ENCODE peak calls at places on chromosomes 12 and 14, in five cellular contexts. One of them, this sample, is unnamed.

GRCh38 chr12:10802587-10802986 is at the start of gene TAS2R7:
- DNase-seq in GM12878: no peak
- DNase-seq in hepatocyte: no peak
- DNase-seq in uterus: no peak
- DNase-seq in cardiac muscle cell: no peak
- DNase-seq in this sample: no peak

GRCh38 chr14:88323520-88324199 is 591 bp upstream of the KCNK10 start:
- DNase-seq in uterus: no peak
- DNase-seq in hepatocyte: peak; percentile 51
- DNase-seq in GM12878: no peak
- DNase-seq in cardiac muscle cell: peak; percentile 65
- DNase-seq in this sample: peak; percentile 83

GRCh38 chr12:66898700-66899469 is 220.0 kb upstream of the GRIP1 start:
- DNase-seq in cardiac muscle cell: no peak
- DNase-seq in GM12878: no peak
- DNase-seq in hepatocyte: no peak
- DNase-seq in uterus: no peak
- DNase-seq in this sample: no peak

GRCh38 chr12:10212623-10213131 is at the start of gene GABARAPL1:
- DNase-seq in hepatocyte: peak; percentile 92
- DNase-seq in uterus: peak; percentile 89
- DNase-seq in GM12878: no peak
- DNase-seq in cardiac muscle cell: peak; percentile 78
- DNase-seq in this sample: peak; percentile 57

GRCh38 chr12:107283652-107284051 is 190.3 kb upstream of the CRY1 start:
- DNase-seq in GM12878: no peak
- DNase-seq in uterus: no peak
- DNase-seq in hepatocyte: no peak
- DNase-seq in cardiac muscle cell: no peak
- DNase-seq in this sample: no peak

GRCh38 chr14:54659365-54659764 is 92.4 kb downstream of the SAMD4A start:
- DNase-seq in GM12878: no peak
- DNase-seq in hepatocyte: no peak
- DNase-seq in uterus: no peak
- DNase-seq in cardiac muscle cell: no peak
- DNase-seq in this sample: no peak

GRCh38 chr12:93894391-93895095 is 217.4 kb downstream of the CRADD start:
- DNase-seq in GM12878: no peak
- DNase-seq in cardiac muscle cell: peak; percentile 69
- DNase-seq in hepatocyte: peak; percentile 48
- DNase-seq in uterus: peak; percentile 77
- DNase-seq in this sample: no peak

GRCh38 chr12:1662761-1663439 is 28.0 kb upstream of the ADIPOR2 start:
- DNase-seq in GM12878: no peak
- DNase-seq in cardiac muscle cell: peak; percentile 65
- DNase-seq in uterus: peak; percentile 27
- DNase-seq in hepatocyte: peak; percentile 88
- DNase-seq in this sample: peak; percentile 40

GRCh38 chr14:79730911-79731310 is 480.4 kb downstream of the DIO2 start:
- DNase-seq in uterus: no peak
- DNase-seq in GM12878: no peak
- DNase-seq in hepatocyte: no peak
- DNase-seq in cardiac muscle cell: no peak
- DNase-seq in this sample: no peak

GRCh38 chr14:69850086-69850735 is 29.0 kb upstream of the SMOC1 start:
- DNase-seq in uterus: no peak
- DNase-seq in GM12878: no peak
- DNase-seq in hepatocyte: peak; percentile 54
- DNase-seq in cardiac muscle cell: no peak
- DNase-seq in this sample: no peak

DNA sequence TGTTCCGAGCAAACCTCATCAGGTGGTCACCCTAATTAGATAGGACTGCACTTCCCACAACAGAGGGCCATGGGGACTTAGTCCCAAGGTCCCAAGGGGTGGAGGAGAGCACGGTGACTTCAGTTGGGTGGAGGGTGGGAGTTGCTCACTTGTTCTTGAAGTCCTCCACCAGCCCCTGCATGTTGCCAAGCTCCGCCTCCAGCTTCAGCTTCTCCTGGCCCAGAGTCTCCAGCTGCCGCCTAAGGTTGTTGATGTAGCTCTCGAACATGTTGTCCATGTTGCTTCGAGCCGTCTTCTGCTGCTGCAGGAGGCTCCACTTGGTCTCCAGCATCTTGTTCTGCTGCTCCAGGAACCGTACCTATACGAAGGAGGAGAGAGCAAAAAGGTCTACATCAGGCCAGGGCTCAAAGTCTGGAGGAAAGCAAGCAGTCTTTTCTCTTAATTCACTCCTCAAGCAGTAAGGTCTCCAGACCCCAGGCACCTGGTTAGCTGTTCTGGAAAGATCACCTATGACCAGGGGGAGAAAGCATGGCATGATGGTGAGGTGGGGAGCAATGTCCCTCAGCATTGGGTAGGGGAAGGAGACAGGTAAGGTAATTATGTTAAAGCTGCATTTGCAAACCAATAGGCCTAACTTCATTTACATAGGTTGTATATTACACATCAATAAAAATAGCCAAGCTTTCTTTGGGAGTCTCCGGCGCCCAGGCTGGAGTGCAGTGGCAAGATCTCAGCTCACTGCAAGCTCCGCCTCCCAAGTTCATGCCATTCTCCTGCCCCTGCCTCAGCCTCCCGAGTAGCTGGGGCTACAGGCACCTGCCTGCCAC is 2.9 kb downstream of the KRT8 start:
- DNase-seq in uterus: no peak
- DNase-seq in GM12878: no peak
- DNase-seq in hepatocyte: no peak
- DNase-seq in cardiac muscle cell: no peak
- DNase-seq in this sample: no peak
- H3K4me3 ChIP-seq in uterus: no peak overlapping the region
- H3K4me3 ChIP-seq in GM12878: no peak overlapping the region
- H3K4me3 ChIP-seq in hepatocyte: peak overlapping the region; percentile 21
- H3K4me3 ChIP-seq in cardiac muscle cell: no peak overlapping the region
- H3K4me3 ChIP-seq in this sample: no peak overlapping the region

DNA sequence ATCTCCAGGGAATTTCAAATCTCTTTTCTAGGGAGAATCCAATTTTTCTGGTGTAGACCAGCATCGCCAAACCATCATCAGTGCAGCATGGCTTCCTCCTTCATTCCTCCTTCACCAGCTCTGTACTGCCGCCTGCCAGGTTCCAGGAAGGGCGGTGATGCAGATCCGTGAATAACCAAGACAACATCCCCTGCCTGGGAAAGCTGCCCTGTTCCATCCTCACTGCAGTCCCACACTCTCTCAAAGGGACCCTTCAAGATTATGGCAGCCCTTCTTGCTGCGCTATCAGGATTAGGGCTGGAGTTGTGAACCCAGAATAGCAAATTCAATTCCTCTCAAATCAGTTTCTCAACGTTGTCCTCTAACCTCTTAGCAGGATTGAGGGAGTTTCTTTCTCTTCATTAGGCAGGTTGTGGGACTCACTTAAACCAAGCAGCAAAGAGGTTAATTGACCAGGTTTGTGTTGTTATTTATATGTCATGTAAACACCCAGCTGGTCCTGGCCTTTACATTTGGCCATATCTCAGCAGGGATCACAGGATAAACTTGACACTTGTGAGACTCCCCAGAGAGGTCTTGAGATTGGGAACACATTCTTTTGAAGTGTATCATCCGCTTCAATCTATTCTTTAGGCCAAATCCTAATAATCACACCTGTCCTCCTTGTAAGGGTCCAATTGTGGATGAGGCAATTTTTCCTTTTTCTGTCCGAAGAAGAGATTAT is 26.2 kb downstream of the TMEM30B start:
- DNase-seq in uterus: no peak
- DNase-seq in GM12878: no peak
- DNase-seq in cardiac muscle cell: no peak
- DNase-seq in hepatocyte: no peak
- DNase-seq in this sample: no peak
- TF ChIP-seq CTCF in uterus: no peak
- TF ChIP-seq CTCF in GM12878: no peak
- TF ChIP-seq CTCF in cardiac muscle cell: no peak
- TF ChIP-seq CTCF in hepatocyte: no peak
- TF ChIP-seq CTCF in this sample: no peak

GRCh38 chr14:64956697-64957412 is 14.3 kb upstream of the GPX2 start:
- DNase-seq in GM12878: no peak
- DNase-seq in hepatocyte: no peak
- DNase-seq in cardiac muscle cell: no peak
- DNase-seq in uterus: no peak
- DNase-seq in this sample: no peak
- H3K4me3 ChIP-seq in GM12878: no peak overlapping the region
- H3K4me3 ChIP-seq in hepatocyte: no peak overlapping the region
- H3K4me3 ChIP-seq in cardiac muscle cell: no peak overlapping the region
- H3K4me3 ChIP-seq in uterus: no peak overlapping the region
- H3K4me3 ChIP-seq in this sample: no peak overlapping the region

DNA sequence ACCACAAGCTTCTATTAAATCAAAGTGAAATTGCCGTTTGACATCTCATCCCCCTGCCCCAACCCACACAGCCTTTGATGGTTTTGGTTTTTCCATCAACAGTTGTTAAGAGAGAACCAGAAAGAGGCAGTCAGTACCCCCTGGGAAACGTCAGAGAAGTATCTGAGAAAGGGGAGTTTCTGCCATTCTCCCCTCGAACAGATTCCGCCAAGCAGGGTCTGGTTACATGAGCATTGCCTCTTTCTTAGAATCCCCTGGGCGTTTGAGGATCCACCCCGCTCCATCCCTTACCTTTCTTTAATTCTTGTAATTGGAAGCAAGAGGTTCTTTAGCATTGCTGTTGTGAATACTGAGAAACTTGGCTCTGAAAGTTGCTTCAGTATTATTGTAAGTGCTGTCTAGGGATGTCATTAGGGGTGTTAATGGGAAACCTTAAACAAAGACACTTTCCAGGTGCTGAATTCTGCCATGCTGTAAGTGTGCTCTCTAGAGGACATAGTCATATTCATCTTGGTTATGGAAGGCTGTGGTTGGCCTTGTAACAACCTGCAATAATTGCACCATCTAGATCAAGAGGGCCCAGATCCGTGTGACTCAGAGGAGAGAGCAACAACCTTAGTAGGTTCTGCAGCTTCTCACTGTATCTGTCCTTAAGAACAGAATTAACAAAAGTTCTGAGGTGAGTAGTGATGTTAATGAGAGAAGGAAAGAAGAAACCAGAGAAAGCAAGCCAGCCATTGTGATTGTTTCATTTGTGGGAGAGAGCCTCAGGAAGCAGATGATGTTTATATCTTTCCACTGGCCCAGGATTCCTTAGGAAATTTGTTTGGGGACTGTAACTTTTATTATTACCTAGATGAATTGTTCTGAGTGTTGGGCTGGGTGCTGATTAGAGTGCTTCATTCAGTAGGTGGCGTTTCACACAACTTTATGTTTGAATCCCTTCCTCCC is 8.9 kb downstream of the TMBIM6 start:
- DNase-seq in GM12878: peak; percentile 36
- DNase-seq in hepatocyte: peak; percentile 46
- DNase-seq in cardiac muscle cell: peak; percentile 23
- DNase-seq in uterus: no peak
- DNase-seq in this sample: peak; percentile 44
- TF ChIP-seq CTCF in GM12878: peak; percentile 6
- TF ChIP-seq CTCF in hepatocyte: no peak
- TF ChIP-seq CTCF in cardiac muscle cell: no peak
- TF ChIP-seq CTCF in uterus: no peak
- TF ChIP-seq CTCF in this sample: peak; percentile 27

This sample was measured in GM06990.